ENCODE peak calls at places on chromosomes 16 and 17, in four cellular contexts. N, D, B and Y are unnamed samples.

GRCh38 chr17:50079334-50080095 is 15.6 kb upstream of the PDK2 start:
- DNase-seq in N (no peak), B (no peak), D (peak; percentile 47), Y (no peak)

GRCh38 chr17:60224064-60224463 is 74.3 kb downstream of the CA4 start:
- DNase-seq in N (no peak), B (no peak), D (no peak), Y (no peak)

GRCh38 chr16:27198451-27199234 is 4.7 kb upstream of the KDM8 start:
- DNase-seq in N (no peak), B (peak; percentile 94), D (no peak), Y (no peak)

GRCh38 chr16:71933913-71934696 is 38.8 kb downstream of the IST1 start:
- DNase-seq in B (no peak), N (no peak), D (peak; percentile 65), Y (no peak)

GRCh38 chr16:67169642-67170167 is 633 bp upstream of the NOL3 start:
- DNase-seq in N (no peak), B (no peak), D (no peak), Y (no peak)

GRCh38 chr17:72392056-72393010 is 271.5 kb downstream of the SOX9 start:
- DNase-seq in D (peak; percentile 96), N (no peak), B (no peak), Y (no peak)

GRCh38 chr16:85019659-85020245 is 7.8 kb upstream of the KIAA0513 start:
- DNase-seq in D (no peak), N (no peak), B (no peak), Y (no peak)

GRCh38 chr17:62792122-62792800 is 15.9 kb downstream of the MARCHF10 start:
- DNase-seq in B (no peak), D (peak; percentile 99), N (no peak), Y (no peak)

GRCh38 chr16:80583466-80583865 is 42.7 kb downstream of the DYNLRB2 start:
- DNase-seq in D (peak; percentile 78), B (no peak), N (no peak), Y (no peak)

GRCh38 chr16:88303890-88304819 is 78.6 kb upstream of the ZNF469 start:
- DNase-seq in N (no peak), B (no peak), D (peak; percentile 95), Y (no peak)

GRCh38 chr16:89561195-89562026 is 929 bp downstream of the RPL13 start:
- DNase-seq in D (no peak), N (no peak), B (no peak), Y (no peak)